ENCODE peak calls at places on chromosome 6, in five cellular contexts. L is H1, Q is A549, P is WTC11, I is HepG2. O is an unnamed sample.

GRCh38 chr6:149332602-149333311 is 15.2 kb downstream of the TAB2 start:
- DNase-seq in I (peak; percentile 27), P (no peak), Q (no peak), L (no peak), O (no peak)

GRCh38 chr6:95614094-95614493 is 36.8 kb downstream of the MANEA start:
- DNase-seq in L (no peak), I (no peak), P (no peak), Q (no peak), O (peak; percentile 36)

GRCh38 chr6:87731818-87732661 is 30.0 kb upstream of the AKIRIN2 start:
- DNase-seq in L (no peak), Q (peak; percentile 77), I (peak; percentile 86), P (no peak), O (peak; percentile 86)

GRCh38 chr6:92589970-92590369 is 829.4 kb downstream of the EPHA7 start:
- DNase-seq in Q (no peak), L (no peak), I (no peak), P (no peak), O (peak; percentile 0)

GRCh38 chr6:9484686-9485085 is 930.2 kb downstream of the TFAP2A start:
- DNase-seq in L (no peak), P (no peak), Q (no peak), I (no peak), O (peak; percentile 19)

GRCh38 chr6:25477006-25477590 is 174.9 kb upstream of the SCGN start:
- DNase-seq in P (no peak), L (no peak), I (no peak), Q (no peak), O (peak; percentile 59)

GRCh38 chr6:157094038-157094437 is 229.3 kb downstream of the TMEM242 start:
- DNase-seq in Q (no peak), L (no peak), P (no peak), I (no peak), O (no peak)

GRCh38 chr6:90216081-90216977 is 80.3 kb downstream of the BACH2 start:
- DNase-seq in I (peak; percentile 33), L (no peak), Q (no peak), P (peak; percentile 20), O (peak; percentile 35)

GRCh38 chr6:118755941-118756646 is 104.7 kb upstream of the CEP85L start:
- DNase-seq in P (no peak), Q (no peak), I (no peak), L (no peak), O (no peak)

GRCh38 chr6:137493218-137494038 is 766 bp downstream of the OLIG3 start:
- DNase-seq in Q (no peak), I (no peak), L (no peak), P (peak; percentile 61), O (no peak)

GRCh38 chr6:82841309-82841708 is 224.3 kb downstream of the UBE3D start:
- DNase-seq in P (peak; percentile 13), I (no peak), L (no peak), Q (no peak), O (no peak)

GRCh38 chr6:131199568-131200272 is 64.5 kb downstream of the AKAP7 start:
- DNase-seq in L (peak; percentile 36), I (peak; percentile 63), P (peak; percentile 61), Q (no peak), O (peak; percentile 47)

GRCh38 chr6:152052061-152052460 is 244.6 kb downstream of the ESR1 start:
- DNase-seq in L (no peak), P (no peak), I (no peak), Q (no peak), O (no peak)

GRCh38 chr6:157823001-157823522 is at the start of gene SNX9:
- DNase-seq in Q (peak; percentile 38), L (no peak), P (peak; percentile 76), I (peak; percentile 54), O (peak; percentile 72)

GRCh38 chr6:118965354-118965753 is 30.4 kb upstream of the MCM9 start:
- DNase-seq in L (no peak), Q (no peak), P (no peak), I (peak; percentile 18), O (no peak)

DNA sequence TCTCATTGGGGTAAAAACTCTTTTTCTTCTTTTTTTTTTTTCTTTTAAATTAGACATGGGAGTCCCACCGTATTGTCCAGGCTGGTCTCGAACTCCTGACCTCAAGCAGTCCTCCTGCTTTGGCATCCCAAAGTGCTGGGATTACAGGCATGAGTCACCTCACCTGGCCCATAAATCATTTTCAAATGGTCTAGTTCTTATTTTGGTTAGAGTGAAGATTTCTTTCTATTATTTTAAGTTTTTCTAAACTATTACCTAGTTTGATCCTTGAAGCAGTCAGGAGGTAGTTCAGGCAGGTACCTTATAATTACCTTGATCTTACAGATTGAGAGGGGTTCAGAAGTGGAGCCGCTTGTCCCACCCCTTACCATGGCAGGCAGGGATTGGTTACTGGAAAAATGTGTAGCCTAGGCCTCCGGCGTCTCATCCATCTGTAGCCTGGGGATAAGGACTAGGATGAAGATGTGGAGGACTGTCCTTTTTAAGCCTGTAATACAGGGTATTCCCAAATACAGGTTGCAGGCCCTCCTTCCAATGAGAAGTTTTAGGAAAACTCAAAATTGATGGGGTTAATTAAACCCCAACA is 2.7 kb downstream of the HMGA1 start:
- DNase-seq in I (no peak), Q (no peak), P (no peak), L (no peak), O (no peak)
- TF ChIP-seq USF2 in I (no peak), Q (no peak), P (no peak), L (no peak), O (no peak)

DNA sequence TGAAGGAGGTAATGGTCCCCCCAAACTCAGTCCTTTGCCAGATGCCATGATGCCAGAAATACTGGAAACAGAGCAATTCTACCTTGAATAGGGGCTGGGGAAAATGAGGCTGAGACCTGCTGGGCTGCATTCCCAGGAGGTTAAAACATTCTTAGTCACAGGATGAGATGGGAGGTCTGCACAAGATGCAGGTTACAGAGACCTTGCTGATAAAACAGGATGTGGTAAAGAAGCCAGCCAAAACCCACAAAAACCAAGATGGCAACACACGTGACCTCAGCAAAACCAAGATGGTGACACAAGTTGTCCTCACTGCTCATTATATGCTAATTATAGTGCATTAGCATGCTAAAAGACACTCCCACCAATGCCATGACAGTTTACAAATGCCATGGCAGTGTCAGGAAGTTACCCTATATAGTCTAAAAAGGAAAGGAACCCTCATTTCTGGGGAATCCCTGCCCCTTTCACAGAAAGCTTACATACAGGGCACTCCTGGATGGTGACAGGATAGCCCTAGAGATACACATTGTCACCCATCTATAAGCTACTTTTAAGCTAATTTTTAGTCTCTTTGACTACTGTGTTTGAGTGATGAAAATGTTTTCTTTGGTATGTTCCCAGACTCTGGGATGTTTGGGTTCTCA is 979.7 kb downstream of the TBC1D32 start:
- DNase-seq in P (no peak), L (no peak), Q (no peak), I (no peak), O (no peak)
- TF ChIP-seq USF2 in P (no peak), L (no peak), Q (no peak), I (no peak), O (no peak)

GRCh38 chr6:29517245-29517644 is 29.5 kb upstream of the MAS1L start:
- DNase-seq in L (no peak), I (no peak), P (no peak), Q (no peak), O (no peak)

GRCh38 chr6:29519291-29520010 is 31.7 kb upstream of the MAS1L start:
- DNase-seq in L (no peak), Q (no peak), I (no peak), P (no peak), O (no peak)

GRCh38 chr6:29517728-29518440 is 30.1 kb upstream of the MAS1L start:
- DNase-seq in Q (no peak), L (no peak), I (no peak), P (no peak), O (no peak)

GRCh38 chr6:29520232-29520631 is 32.5 kb upstream of the MAS1L start:
- DNase-seq in P (no peak), L (no peak), I (no peak), Q (no peak), O (no peak)

GRCh38 chr6:29516108-29516507 is 28.4 kb upstream of the MAS1L start:
- DNase-seq in P (no peak), L (no peak), Q (no peak), I (no peak), O (peak; percentile 5)
- TF ChIP-seq USF2 in P (no peak), L (no peak), Q (no peak), I (no peak), O (no peak)

GRCh38 chr6:6699741-6700367 is 111.3 kb downstream of the LY86 start:
- DNase-seq in L (no peak), P (no peak), Q (peak; percentile 43), I (no peak), O (peak; percentile 91)
- TF ChIP-seq USF2 in L (no peak), P (no peak), Q (no peak), I (no peak), O (no peak)

DNA sequence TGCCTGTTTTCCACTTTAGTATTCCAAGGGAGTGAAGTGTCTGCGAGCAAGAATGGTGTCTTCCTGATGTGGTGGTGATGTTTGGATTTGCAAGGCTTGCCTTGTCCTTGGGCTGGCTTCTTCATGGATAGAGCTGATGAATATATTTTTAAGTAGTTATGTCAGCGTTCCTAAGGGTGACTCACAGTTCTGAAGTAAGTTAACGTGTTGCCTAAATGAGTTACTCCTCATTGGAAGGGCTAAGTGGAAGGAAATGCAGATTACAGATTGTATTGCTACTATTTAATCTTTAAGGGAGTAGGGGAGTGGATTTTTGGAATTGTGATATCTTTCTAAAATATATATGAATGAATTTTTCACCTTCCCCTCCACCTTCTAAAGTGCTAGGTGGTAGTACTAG is 197.2 kb downstream of the JARID2 start:
- DNase-seq in P (no peak), Q (no peak), I (no peak), L (no peak), O (peak; percentile 94)
- TF ChIP-seq USF2 in P (no peak), Q (no peak), I (no peak), L (no peak), O (no peak)

GRCh38 chr6:166516256-166516655 is 70.2 kb downstream of the RAMACL start:
- DNase-seq in Q (no peak), I (no peak), L (no peak), P (no peak), O (peak; percentile 18)
- TF ChIP-seq USF2 in Q (no peak), I (no peak), L (no peak), P (no peak), O (no peak)

GRCh38 chr6:109867970-109868358 is 110.1 kb upstream of the GPR6 start:
- DNase-seq in L (no peak), P (no peak), I (no peak), Q (no peak), O (no peak)
- TF ChIP-seq USF2 in L (no peak), P (no peak), I (no peak), Q (no peak), O (no peak)

GRCh38 chr6:160992323-160993314 is 1.1 kb downstream of the MAP3K4 start:
- DNase-seq in Q (peak; percentile 51), I (peak; percentile 79), P (peak; percentile 45), L (no peak), O (peak; percentile 70)
- TF ChIP-seq USF2 in Q (no peak), I (no peak), P (no peak), L (no peak), O (no peak)

GRCh38 chr6:18823782-18824386 is 436.7 kb downstream of the RNF144B start:
- DNase-seq in P (peak; percentile 87), Q (no peak), L (peak; percentile 58), I (peak; percentile 33), O (peak; percentile 1)
- TF ChIP-seq USF2 in P (no peak), Q (no peak), L (no peak), I (no peak), O (no peak)